ENCODE peak calls at places on chromosomes 2 and 18, in eight cellular contexts. U, O, I, H, N, B, G and K are unnamed samples.

GRCh38 chr2:221612171-221612570 is 40.1 kb upstream of the EPHA4 start:
- DNase-seq in U (no peak), O (no peak), I (no peak), H (no peak), N (no peak), B (no peak), G (no peak), K (no peak)

GRCh38 chr2:10520154-10520553 is 72.0 kb upstream of the ODC1 start:
- DNase-seq in U (no peak), O (peak), I (no peak), H (peak), N (no peak), B (no peak), G (no peak), K (peak)

GRCh38 chr2:128319773-128320608 is 1.3 kb upstream of the HS6ST1 start:
- DNase-seq in U (no peak), O (peak), I (no peak), H (peak), N (no peak), B (no peak), G (peak), K (peak)

GRCh38 chr2:73081181-73081671 is 9.7 kb upstream of the SFXN5 start:
- DNase-seq in U (no peak), O (no peak), I (no peak), H (no peak), N (no peak), B (no peak), G (no peak), K (peak)

GRCh38 chr2:127051116-127051779 is 55.7 kb downstream of the BIN1 start:
- DNase-seq in U (no peak), O (no peak), I (no peak), H (no peak), N (no peak), B (peak), G (no peak), K (no peak)

GRCh38 chr2:43224131-43224570 is 2.3 kb downstream of the ZFP36L2 start:
- DNase-seq in U (peak), O (peak), I (peak), H (peak), N (peak), B (peak), G (no peak), K (peak)

GRCh38 chr2:113278812-113279139 is at the start of gene PAX8:
- DNase-seq in U (no peak), O (no peak), I (no peak), H (no peak), N (no peak), B (no peak), G (no peak), K (peak)

GRCh38 chr18:5295231-5295920 is at the start of gene ZBTB14:
- DNase-seq in U (no peak), O (peak), I (peak), H (peak), N (peak), B (peak), G (no peak), K (peak)

GRCh38 chr2:149739880-149740265 is 152.3 kb upstream of the MMADHC start:
- DNase-seq in U (no peak), O (no peak), I (no peak), H (no peak), N (no peak), B (no peak), G (no peak), K (no peak)

GRCh38 chr18:6370886-6371635 is 43.6 kb downstream of the L3MBTL4 start:
- DNase-seq in U (no peak), O (no peak), I (no peak), H (no peak), N (peak), B (no peak), G (no peak), K (no peak)

GRCh38 chr18:32915526-32915925 is 142.7 kb upstream of the KLHL14 start:
- DNase-seq in U (no peak), O (no peak), I (no peak), H (no peak), N (no peak), B (no peak), G (no peak), K (no peak)

GRCh38 chr2:221447310-221447709 is 124.8 kb downstream of the EPHA4 start:
- DNase-seq in U (no peak), O (no peak), I (no peak), H (no peak), N (no peak), B (no peak), G (no peak), K (peak)

GRCh38 chr2:74648009-74648443 is at the start of gene M1AP:
- DNase-seq in U (no peak), O (no peak), I (no peak), H (no peak), N (no peak), B (no peak), G (no peak), K (peak)

GRCh38 chr2:74646829-74647482 is 1.2 kb downstream of the M1AP start:
- DNase-seq in U (no peak), O (no peak), I (no peak), H (no peak), N (no peak), B (no peak), G (no peak), K (no peak)

GRCh38 chr2:74646201-74646600 is 1.9 kb downstream of the M1AP start:
- DNase-seq in U (no peak), O (no peak), I (no peak), H (no peak), N (no peak), B (no peak), G (no peak), K (no peak)
- H3K27ac ChIP-seq in U (no peak), O (no peak), I (no peak), H (no peak), N (no peak), B (no peak), G (no peak), K (no peak)

DNA sequence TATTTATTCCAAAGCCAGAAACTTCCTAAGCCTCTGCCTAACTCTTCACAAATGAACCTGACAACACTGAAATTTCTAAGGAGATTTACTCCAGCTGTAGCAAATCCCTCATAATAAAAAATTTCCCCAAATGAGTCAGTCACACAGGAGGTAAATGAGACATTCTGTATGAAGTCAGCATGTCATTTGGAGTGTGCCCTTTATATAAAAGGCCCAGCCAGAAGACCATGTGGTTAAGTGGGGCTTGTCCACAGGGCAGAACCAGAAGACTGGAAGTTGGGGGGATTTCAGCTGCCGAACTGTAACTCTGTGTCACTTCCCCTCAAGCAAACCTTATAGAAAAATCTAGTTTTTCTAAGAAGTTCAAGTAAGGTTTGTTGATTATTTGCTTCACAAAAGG is 30.2 kb downstream of the NRP2 start:
- DNase-seq in U (peak), O (no peak), I (no peak), H (no peak), N (no peak), B (no peak), G (no peak), K (no peak)
- H3K27ac ChIP-seq in U (peak), O (no peak), I (no peak), H (no peak), N (no peak), B (no peak), G (no peak), K (no peak)

DNA sequence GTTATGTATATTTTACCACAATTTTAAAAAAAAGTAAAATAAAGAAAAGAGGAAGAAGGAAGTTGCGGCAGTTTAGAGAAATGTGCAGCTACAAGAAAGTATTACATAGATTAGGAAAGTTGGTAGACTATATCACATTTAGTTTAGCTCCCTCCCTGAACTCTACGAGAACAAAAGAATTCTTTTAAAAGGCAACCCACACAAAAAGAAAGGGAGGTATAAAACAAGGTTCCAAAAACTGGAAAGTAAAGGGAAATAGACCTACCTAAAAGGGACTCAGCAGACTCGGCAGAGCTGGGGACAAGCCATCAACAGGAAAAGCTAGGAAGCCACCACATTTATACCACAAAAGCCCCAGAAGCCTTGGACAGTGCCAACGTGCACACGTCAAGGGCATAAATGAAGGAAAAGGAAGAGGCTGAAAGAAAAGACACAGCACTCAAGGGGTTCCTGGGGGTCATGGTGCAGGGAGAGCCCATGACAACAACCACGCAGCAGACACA is 9.1 kb downstream of the TMEM127 start:
- DNase-seq in U (no peak), O (no peak), I (no peak), H (no peak), N (no peak), B (no peak), G (no peak), K (no peak)
- H3K27ac ChIP-seq in U (no peak), O (peak), I (no peak), H (peak), N (no peak), B (peak), G (peak), K (no peak)

GRCh38 chr18:63186934-63187574 is 132.5 kb downstream of the BCL2 start:
- DNase-seq in U (no peak), O (no peak), I (no peak), H (no peak), N (no peak), B (no peak), G (no peak), K (no peak)
- H3K27ac ChIP-seq in U (no peak), O (no peak), I (no peak), H (peak), N (no peak), B (peak), G (no peak), K (no peak)

DNA sequence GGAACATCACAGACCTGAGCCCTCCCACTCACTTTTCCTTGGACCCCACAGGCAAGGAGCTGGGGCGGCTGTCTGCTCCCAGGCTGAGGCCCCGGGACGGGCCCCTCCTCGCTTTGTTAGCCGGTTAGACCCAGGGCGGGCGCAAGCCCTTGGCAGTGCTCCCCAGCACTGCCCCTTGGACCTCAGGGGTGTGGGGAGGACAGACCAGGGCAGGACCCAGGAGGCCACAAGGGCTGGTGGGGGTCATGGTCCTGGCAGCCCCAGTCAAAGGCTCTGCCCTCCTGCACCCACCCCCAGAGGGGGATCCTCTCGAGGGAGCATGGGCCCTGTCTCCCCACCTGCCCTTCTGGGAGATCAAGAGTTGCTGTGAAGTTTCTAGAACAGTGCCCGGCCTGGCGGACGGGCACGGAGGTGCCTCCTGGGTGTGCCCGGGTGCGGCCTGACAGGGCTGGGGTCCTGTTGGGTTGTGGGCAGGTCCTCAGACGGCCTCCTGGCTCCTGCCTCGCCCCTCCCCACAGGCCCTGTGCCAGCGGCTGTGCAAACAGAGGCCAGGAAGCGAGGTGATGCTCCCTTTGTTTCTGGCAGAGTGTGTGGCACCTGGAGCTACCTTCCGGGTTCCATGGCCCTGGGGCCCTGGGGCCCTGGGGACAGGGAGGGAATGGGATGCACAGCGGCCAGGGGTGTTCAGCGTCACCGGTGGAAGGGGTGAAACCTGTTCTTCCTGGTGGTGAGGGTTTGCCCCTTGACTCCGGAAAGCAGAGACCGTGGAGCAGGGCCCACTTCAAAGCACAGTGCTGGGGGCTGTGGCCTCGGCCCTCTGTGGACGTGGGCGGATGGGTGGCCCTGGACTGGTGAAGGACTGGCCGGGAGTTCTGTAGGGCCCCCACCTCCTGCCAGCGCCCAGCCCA is 2.9 kb upstream of the GAL3ST2 start:
- DNase-seq in U (no peak), O (no peak), I (no peak), H (peak), N (peak), B (no peak), G (peak), K (peak)
- H3K27ac ChIP-seq in U (no peak), O (no peak), I (no peak), H (no peak), N (peak), B (no peak), G (no peak), K (no peak)

GRCh38 chr2:159145745-159146359 is 140.7 kb downstream of the WDSUB1 start:
- DNase-seq in U (no peak), O (no peak), I (no peak), H (no peak), N (no peak), B (no peak), G (no peak), K (no peak)

GRCh38 chr2:159149786-159150185 is 136.7 kb downstream of the WDSUB1 start:
- DNase-seq in U (peak), O (no peak), I (no peak), H (no peak), N (no peak), B (no peak), G (no peak), K (no peak)

GRCh38 chr2:159148891-159149290 is 137.6 kb downstream of the WDSUB1 start:
- DNase-seq in U (no peak), O (no peak), I (no peak), H (no peak), N (no peak), B (no peak), G (no peak), K (no peak)

GRCh38 chr2:159146930-159147666 is 139.4 kb downstream of the WDSUB1 start:
- DNase-seq in U (peak), O (no peak), I (no peak), H (no peak), N (no peak), B (peak), G (no peak), K (no peak)

DNA sequence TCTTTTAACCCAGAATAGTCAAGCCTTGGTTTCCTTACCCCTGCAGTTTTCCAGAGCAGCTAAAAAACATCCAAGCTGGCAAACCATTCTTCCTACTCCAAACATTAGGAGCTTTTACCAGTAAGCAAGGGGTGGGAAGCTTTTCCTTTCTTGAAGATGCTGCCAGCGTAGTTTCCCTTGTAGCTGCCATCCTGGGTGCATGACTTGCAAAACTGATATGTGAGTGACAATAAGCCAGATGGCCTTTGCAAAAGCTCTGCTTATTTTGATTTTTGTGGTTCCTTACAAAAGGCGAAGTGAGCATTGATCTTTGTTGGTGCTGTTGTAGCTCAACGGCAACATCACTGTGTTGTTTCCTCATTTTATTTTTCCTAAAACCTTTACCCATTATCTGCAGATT is 138.8 kb downstream of the WDSUB1 start:
- DNase-seq in U (no peak), O (no peak), I (no peak), H (no peak), N (no peak), B (no peak), G (no peak), K (no peak)
- H3K27ac ChIP-seq in U (peak), O (no peak), I (no peak), H (no peak), N (no peak), B (peak), G (peak), K (no peak)

GRCh38 chr18:70289351-70290330 is 796 bp downstream of the SOCS6 start:
- DNase-seq in U (peak), O (no peak), I (no peak), H (no peak), N (no peak), B (peak), G (no peak), K (peak)
- H3K27ac ChIP-seq in U (peak), O (no peak), I (no peak), H (peak), N (peak), B (peak), G (peak), K (no peak)

GRCh38 chr2:16407358-16407757 is 258.3 kb downstream of the CYRIA start:
- DNase-seq in U (no peak), O (no peak), I (no peak), H (no peak), N (no peak), B (peak), G (no peak), K (no peak)
- H3K27ac ChIP-seq in U (no peak), O (no peak), I (no peak), H (no peak), N (no peak), B (peak), G (peak), K (peak)

GRCh38 chr2:69173706-69174105 is 160.7 kb downstream of the ANTXR1 start:
- DNase-seq in U (peak), O (no peak), I (no peak), H (no peak), N (no peak), B (no peak), G (no peak), K (no peak)
- H3K27ac ChIP-seq in U (no peak), O (no peak), I (no peak), H (peak), N (no peak), B (no peak), G (no peak), K (no peak)

DNA sequence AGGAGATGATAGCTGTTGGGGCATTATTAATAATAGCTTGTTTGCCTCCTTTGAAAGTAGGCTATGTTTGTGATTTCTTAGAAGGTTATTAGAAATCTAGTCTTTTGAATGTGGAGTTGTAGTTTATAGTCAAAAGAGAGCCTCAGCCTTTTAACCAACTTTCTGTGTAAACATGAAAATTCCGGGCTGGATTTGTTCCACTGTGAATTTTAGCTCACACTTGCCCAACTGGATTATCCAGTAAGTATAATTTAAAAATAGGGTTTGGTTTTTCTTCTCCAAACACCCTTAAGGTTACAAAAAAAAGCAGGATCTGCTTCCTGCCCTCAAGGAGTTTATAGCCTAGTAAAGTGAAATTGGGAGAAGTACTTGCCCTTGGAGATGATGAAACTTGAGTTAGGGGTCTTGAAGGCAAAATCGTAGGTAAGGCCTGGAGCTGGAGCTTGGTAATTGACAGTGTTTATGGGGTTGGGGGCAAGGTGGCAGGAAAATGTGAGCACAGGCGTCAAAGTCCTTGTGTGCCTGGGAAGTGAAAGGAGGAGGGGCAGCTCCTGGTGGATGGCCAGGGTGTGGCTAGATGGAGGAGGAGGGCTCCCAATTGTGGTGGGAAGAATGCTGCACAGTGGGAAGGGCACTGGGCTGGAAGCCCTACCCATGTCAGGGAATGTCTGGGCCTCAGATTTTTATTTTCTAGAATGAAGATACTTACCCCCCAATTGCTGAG is 21.3 kb downstream of the ITGA6 start:
- DNase-seq in U (no peak), O (no peak), I (no peak), H (no peak), N (no peak), B (no peak), G (no peak), K (no peak)
- H3K27ac ChIP-seq in U (no peak), O (no peak), I (no peak), H (no peak), N (no peak), B (no peak), G (no peak), K (no peak)